ENCODE peak calls at places on chromosomes 11 and 22, in eight cellular contexts. F is fibroblast of mammary gland, N is cerebellar nuclear complex, T is Calu3, I is sciatic nerve, D is T-cell, P is bronchial epithelial cell, K is heart right ventricle. Z is an unnamed sample.

GRCh38 chr11:117818036-117818858 is 6.3 kb downstream of the FXYD2 start:
- DNase-seq in P (peak), I (no peak), K (no peak), F (no peak), N (no peak), T (no peak), D (peak), Z (no peak)

GRCh38 chr11:74853223-74853622 is 95.7 kb downstream of the XRRA1 start:
- DNase-seq in D (no peak), I (no peak), N (no peak), K (no peak), F (no peak), T (no peak), P (no peak), Z (no peak)

GRCh38 chr11:65553301-65554001 is 4.7 kb downstream of the LTBP3 start:
- DNase-seq in K (no peak), N (no peak), F (no peak), D (peak), P (no peak), T (no peak), I (no peak), Z (no peak)

GRCh38 chr11:109015283-109015682 is 350.4 kb downstream of the DDX10 start:
- DNase-seq in F (no peak), K (no peak), N (no peak), D (no peak), T (no peak), I (no peak), P (peak), Z (no peak)

GRCh38 chr11:35083181-35084061 is 55.5 kb upstream of the CD44 start:
- DNase-seq in P (peak), N (no peak), I (peak), D (peak), K (peak), F (peak), T (no peak), Z (peak)

GRCh38 chr11:120178441-120179070 is 32.3 kb upstream of the OAF start:
- DNase-seq in D (no peak), P (no peak), T (no peak), I (peak), N (no peak), K (no peak), F (peak), Z (peak)

GRCh38 chr11:33413296-33413695 is 156.1 kb downstream of the HIPK3 start:
- DNase-seq in F (no peak), P (no peak), K (no peak), I (no peak), D (no peak), T (no peak), N (no peak), Z (no peak)

GRCh38 chr22:49404576-49405199 is 423.0 kb downstream of the BRD1 start:
- DNase-seq in D (no peak), T (no peak), P (no peak), K (no peak), N (no peak), F (no peak), I (peak), Z (no peak)